ENCODE peak calls at places on chromosomes 11 and 22, in six cellular contexts. K is GM10248, G is glutamatergic neuron, R is IMR-90, I is HL-60, T is left ventricle myocardium inferior. E is an unnamed sample.

GRCh38 chr22:30894371-30894740 is 74.2 kb downstream of the MORC2 start:
- DNase-seq in I (no peak), G (no peak), R (no peak), T (no peak), K (no peak), E (no peak)

GRCh38 chr11:79758325-79758724 is 317.5 kb upstream of the TENM4 start:
- DNase-seq in I (no peak), K (no peak), G (no peak), R (no peak), T (no peak), E (no peak)

GRCh38 chr11:77037057-77037456 is 2.9 kb downstream of the B3GNT6 start:
- DNase-seq in T (no peak), G (no peak), K (no peak), R (no peak), I (no peak), E (no peak)

GRCh38 chr11:93407777-93408401 is 77.3 kb downstream of the DEUP1 start:
- DNase-seq in G (no peak), K (no peak), T (no peak), I (peak), R (peak), E (no peak)

GRCh38 chr11:71525938-71526495 is 1.1 kb upstream of the KRTAP5-7 start:
- DNase-seq in R (no peak), K (no peak), I (no peak), T (no peak), G (no peak), E (no peak)

GRCh38 chr22:30079952-30080533 is at the start of gene HORMAD2:
- DNase-seq in I (no peak), K (peak), R (no peak), T (no peak), G (peak), E (peak)

GRCh38 chr11:104694259-104695070 is 203.8 kb downstream of the CASP12 start:
- DNase-seq in T (no peak), I (no peak), K (no peak), G (no peak), R (peak), E (no peak)

GRCh38 chr11:933002-933820 is 7.5 kb downstream of the AP2A2 start:
- DNase-seq in G (no peak), R (no peak), T (no peak), I (no peak), K (no peak), E (no peak)

GRCh38 chr11:114089748-114090147 is 30.2 kb downstream of the ZBTB16 start:
- DNase-seq in R (no peak), T (no peak), I (no peak), G (no peak), K (no peak), E (no peak)

GRCh38 chr22:17946691-17947367 is 77.5 kb downstream of the MICAL3 start:
- DNase-seq in K (no peak), I (no peak), R (no peak), G (no peak), T (no peak), E (no peak)

GRCh38 chr22:29798801-29799200 is 31.6 kb downstream of the UQCR10 start:
- DNase-seq in T (peak), K (no peak), I (no peak), G (no peak), R (no peak), E (no peak)

GRCh38 chr11:10326080-10326964 is 21.4 kb downstream of the ADM start:
- DNase-seq in T (peak), R (no peak), G (no peak), K (no peak), I (no peak), E (no peak)

GRCh38 chr11:70713988-70714665 is 315.8 kb downstream of the CTTN start:
- DNase-seq in G (no peak), I (no peak), R (no peak), T (no peak), K (no peak), E (no peak)

GRCh38 chr22:37639070-37639760 is at the start of gene SH3BP1:
- DNase-seq in K (peak), R (no peak), G (peak), I (no peak), T (peak), E (peak)

GRCh38 chr11:34916810-34917780 is 677 bp downstream of the PDHX start:
- DNase-seq in G (no peak), T (no peak), K (no peak), R (peak), I (no peak), E (no peak)

GRCh38 chr11:9861860-9862725 is 198.2 kb downstream of the SWAP70 start:
- DNase-seq in I (peak), R (peak), T (no peak), K (peak), G (peak), E (peak)

GRCh38 chr22:41481131-41481830 is 12.4 kb downstream of the ACO2 start:
- DNase-seq in R (peak), T (peak), G (no peak), I (no peak), K (no peak), E (no peak)

GRCh38 chr22:23193882-23194281 is 13.6 kb downstream of the BCR start:
- DNase-seq in T (no peak), R (peak), I (no peak), K (no peak), G (no peak), E (no peak)

GRCh38 chr22:36753120-36753802 is 22.7 kb downstream of the IFT27 start:
- DNase-seq in G (no peak), I (no peak), T (no peak), K (no peak), R (no peak), E (no peak)

GRCh38 chr11:131746201-131746600 is 375.8 kb downstream of the NTM start:
- DNase-seq in K (no peak), T (no peak), G (no peak), I (no peak), R (no peak), E (no peak)

GRCh38 chr11:34976496-34976895 is 60.1 kb downstream of the PDHX start:
- DNase-seq in K (no peak), R (no peak), I (no peak), T (no peak), G (no peak), E (no peak)

GRCh38 chr11:22539851-22540376 is 85.7 kb downstream of the FANCF start:
- DNase-seq in G (no peak), T (no peak), I (no peak), K (no peak), R (peak), E (no peak)

GRCh38 chr11:33474866-33475265 is 217.7 kb downstream of the HIPK3 start:
- DNase-seq in R (no peak), I (no peak), K (no peak), T (no peak), G (no peak), E (no peak)

GRCh38 chr11:100929377-100929776 is 200.2 kb downstream of the PGR start:
- DNase-seq in T (no peak), I (no peak), R (peak), K (peak), G (no peak), E (no peak)

GRCh38 chr22:44721206-44721605 is 19.2 kb downstream of the PRR5 start:
- DNase-seq in G (no peak), R (no peak), K (no peak), T (no peak), I (no peak), E (no peak)

GRCh38 chr11:45543808-45544422 is 121.5 kb downstream of the CHST1 start:
- DNase-seq in T (no peak), G (no peak), R (peak), I (no peak), K (no peak), E (peak)

GRCh38 chr11:109939176-109939810 is 153.9 kb upstream of the ZC3H12C start:
- DNase-seq in T (no peak), K (peak), G (no peak), I (peak), R (peak), E (no peak)

GRCh38 chr11:66478823-66479740 is 1.2 kb upstream of the DPP3 start:
- DNase-seq in G (no peak), I (no peak), K (peak), R (peak), T (peak), E (no peak)

GRCh38 chr11:71447791-71448256 is 369 bp downstream of the DHCR7 start:
- DNase-seq in K (peak), I (peak), T (no peak), R (no peak), G (peak), E (peak)

GRCh38 chr11:23995891-23996290 is 501.0 kb upstream of the LUZP2 start:
- DNase-seq in T (no peak), R (peak), K (no peak), I (no peak), G (no peak), E (no peak)

GRCh38 chr11:61923166-61924015 is 6.0 kb upstream of the RAB3IL1 start:
- DNase-seq in T (peak), K (peak), R (peak), I (no peak), G (peak), E (no peak)

GRCh38 chr11:103892603-103893002 is 143.8 kb upstream of the DDI1 start:
- DNase-seq in T (no peak), I (no peak), K (no peak), R (peak), G (no peak), E (no peak)

GRCh38 chr11:45489281-45489906 is 176.0 kb downstream of the CHST1 start:
- DNase-seq in G (no peak), T (no peak), K (no peak), R (no peak), I (no peak), E (no peak)

GRCh38 chr11:94753630-94754029 is 14.5 kb upstream of the AMOTL1 start:
- DNase-seq in R (no peak), T (no peak), I (no peak), G (no peak), K (no peak), E (no peak)

GRCh38 chr11:61922539-61922938 is 5.2 kb upstream of the RAB3IL1 start:
- DNase-seq in I (peak), R (peak), K (no peak), T (peak), G (peak), E (no peak)

GRCh38 chr11:126658306-126659056 is 303.0 kb downstream of the ST3GAL4 start:
- DNase-seq in G (no peak), R (no peak), T (no peak), I (no peak), K (no peak), E (no peak)

GRCh38 chr22:23501244-23501643 is 78.8 kb downstream of the IGLL1 start:
- DNase-seq in I (no peak), T (no peak), R (no peak), G (no peak), K (no peak), E (no peak)

GRCh38 chr11:61851128-61851899 is 23.2 kb downstream of the FADS2 start:
- DNase-seq in K (no peak), T (peak), I (no peak), G (no peak), R (no peak), E (no peak)

GRCh38 chr22:44085743-44086741 is 61.9 kb downstream of the PARVB start:
- DNase-seq in K (peak), R (peak), I (peak), G (no peak), T (peak), E (no peak)

GRCh38 chr22:42996646-42997365 is 18.1 kb downstream of the PACSIN2 start:
- DNase-seq in I (peak), R (no peak), G (no peak), K (no peak), T (no peak), E (no peak)

GRCh38 chr22:42993651-42994275 is 21.2 kb downstream of the PACSIN2 start:
- DNase-seq in R (peak), K (no peak), I (peak), T (no peak), G (no peak), E (no peak)

GRCh38 chr22:42992886-42993479 is 22.0 kb downstream of the PACSIN2 start:
- DNase-seq in T (no peak), K (no peak), R (no peak), G (no peak), I (peak), E (no peak)

GRCh38 chr22:42994276-42994916 is 20.6 kb downstream of the PACSIN2 start:
- DNase-seq in T (no peak), G (no peak), R (no peak), K (no peak), I (no peak), E (no peak)

DNA sequence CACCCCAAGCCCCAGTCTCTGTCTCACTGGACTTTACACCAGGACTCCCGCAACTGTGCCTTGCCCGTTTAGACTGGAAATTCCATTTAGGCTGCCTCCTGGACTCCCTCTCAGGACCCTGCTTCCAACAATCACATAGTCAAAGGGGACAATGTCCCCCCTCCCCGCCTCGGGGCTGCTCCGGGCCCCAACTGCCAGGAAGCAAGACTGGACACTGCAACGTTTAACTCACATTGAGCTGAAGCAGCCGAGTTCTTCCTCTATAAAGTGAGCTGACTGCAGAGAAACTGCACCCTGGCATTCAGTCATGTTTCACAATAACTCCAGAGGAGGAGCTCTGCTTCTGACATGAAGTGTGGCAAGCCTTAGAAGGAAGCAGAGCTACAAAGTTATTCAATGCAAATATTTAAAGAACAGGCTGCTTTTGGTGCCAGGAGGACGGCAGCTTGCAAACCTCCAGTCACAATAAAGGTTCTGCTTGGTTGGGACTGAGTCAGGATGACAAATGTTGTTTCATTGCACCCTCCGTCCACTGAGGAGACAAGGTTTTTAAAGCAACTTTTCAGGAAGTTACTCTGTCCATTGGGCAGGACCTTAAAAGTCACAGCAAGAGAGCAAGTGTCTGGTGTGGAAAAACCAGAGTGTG is 19.9 kb downstream of the PACSIN2 start:
- DNase-seq in R (peak), K (peak), I (peak), G (no peak), T (no peak), E (no peak)
- TF ChIP-seq CTCF in R (no peak), K (no peak), I (no peak), G (no peak), T (no peak), E (no peak)

DNA sequence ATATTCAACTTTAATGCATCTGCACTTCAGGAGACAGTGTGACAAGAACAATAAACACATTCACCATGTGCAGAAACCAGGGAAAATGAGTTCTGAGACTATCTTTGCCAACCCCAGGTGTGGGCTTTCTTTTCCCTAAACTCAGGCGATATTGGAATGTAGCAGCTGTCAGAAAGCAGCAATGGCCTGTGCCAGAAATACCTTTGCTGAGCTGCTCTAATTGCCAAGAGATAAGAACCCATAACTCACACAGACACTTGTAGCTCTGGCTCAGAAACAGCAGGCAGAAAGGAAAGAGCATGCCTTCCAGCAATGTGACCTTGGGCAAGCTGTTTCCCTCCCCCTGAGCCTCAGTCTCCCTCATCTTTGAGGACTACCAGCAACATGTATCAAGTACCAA is 77.6 kb downstream of the PLEKHA7 start:
- DNase-seq in T (no peak), R (no peak), G (no peak), I (no peak), K (no peak), E (no peak)
- TF ChIP-seq CTCF in T (no peak), R (no peak), G (no peak), I (no peak), K (no peak), E (no peak)

DNA sequence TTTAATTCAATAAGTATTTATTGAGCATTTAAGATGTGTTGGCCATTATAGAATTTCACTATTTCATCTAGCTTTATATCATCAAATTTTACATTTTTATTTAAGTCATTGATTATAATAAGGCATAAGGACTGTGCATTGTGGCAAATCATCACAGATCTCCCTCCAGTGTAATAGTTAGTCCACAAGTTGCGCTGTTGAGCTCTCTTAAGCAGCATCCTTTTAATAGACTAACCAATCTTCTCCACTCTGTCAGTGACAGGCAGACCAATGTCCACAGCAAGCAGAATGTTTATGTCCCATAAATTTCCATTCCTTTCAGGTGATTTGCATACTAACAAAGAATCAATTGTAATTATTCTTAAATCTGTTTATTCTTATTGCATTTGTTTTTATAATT is 595.3 kb upstream of the CCDC90B start:
- DNase-seq in I (no peak), G (no peak), T (no peak), R (no peak), K (no peak), E (no peak)
- TF ChIP-seq CTCF in I (no peak), G (peak), T (no peak), R (no peak), K (no peak), E (no peak)

GRCh38 chr11:64361659-64362058 is 2.7 kb downstream of the RPS6KA4 start:
- DNase-seq in I (no peak), R (no peak), T (no peak), K (no peak), G (no peak), E (no peak)

GRCh38 chr11:64360403-64360980 is 1.5 kb downstream of the RPS6KA4 start:
- DNase-seq in I (peak), K (no peak), R (no peak), T (no peak), G (no peak), E (no peak)

GRCh38 chr11:64358536-64358906 is 441 bp upstream of the RPS6KA4 start:
- DNase-seq in I (no peak), G (no peak), T (no peak), R (no peak), K (no peak), E (no peak)

GRCh38 chr11:64358907-64359711 is at the start of gene RPS6KA4:
- DNase-seq in I (peak), K (peak), G (no peak), T (peak), R (peak), E (no peak)

DNA sequence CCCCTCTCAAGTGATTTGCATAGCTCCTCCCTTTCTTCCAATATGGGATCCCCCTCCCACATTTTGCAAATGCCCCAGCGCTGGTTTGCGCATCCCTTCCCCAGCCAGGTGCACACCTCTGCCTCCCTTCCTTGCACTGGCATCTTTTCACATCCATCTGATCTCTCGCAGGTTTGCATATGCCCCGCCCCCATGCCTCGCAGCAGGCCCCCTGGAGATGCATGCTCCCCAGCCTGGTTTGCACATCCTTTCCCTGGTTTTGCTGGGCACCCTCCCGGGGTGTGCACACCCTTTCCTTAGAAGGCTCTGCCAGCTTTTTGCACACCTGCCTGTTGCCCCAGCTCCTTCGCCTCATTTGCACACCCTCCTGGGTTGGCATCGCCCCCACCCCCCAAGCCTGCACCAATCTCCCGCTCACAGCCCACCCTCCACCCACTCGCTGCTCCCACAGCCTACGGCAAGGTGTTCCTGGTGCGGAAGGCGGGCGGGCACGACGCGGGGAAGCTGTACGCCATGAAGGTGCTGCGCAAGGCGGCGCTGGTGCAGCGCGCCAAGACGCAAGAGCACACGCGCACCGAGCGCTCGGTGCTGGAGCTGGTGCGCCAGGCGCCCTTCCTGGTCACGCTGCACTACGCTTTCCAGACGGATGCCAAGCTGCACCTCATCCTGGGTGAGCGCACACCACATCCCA is 895 bp downstream of the RPS6KA4 start:
- DNase-seq in I (peak), T (no peak), R (no peak), K (no peak), G (no peak), E (no peak)
- TF ChIP-seq CTCF in I (peak), T (no peak), R (no peak), K (peak), G (no peak), E (no peak)

GRCh38 chr11:6817668-6818067 is 18.2 kb upstream of the OR6A2 start:
- DNase-seq in K (no peak), G (peak), T (no peak), R (peak), I (no peak), E (no peak)
- TF ChIP-seq CTCF in K (no peak), G (no peak), T (no peak), R (no peak), I (no peak), E (no peak)

E was measured in neural crest cell.